ENCODE peak calls at places on chromosomes 13 and 19, in six cellular contexts. One of them, this sample, is unnamed.
A peak's percentile ranks its signal among the peaks of the same experiment; 100 is the strongest.

GRCh38 chr19:23263396-23263795 is 13.2 kb upstream of the ZNF724 start:
- DNase-seq in ovary: no peak
- DNase-seq in AG04450: no peak
- DNase-seq in astrocyte of the cerebellum: no peak
- DNase-seq in astrocyte of the spinal cord: no peak
- DNase-seq in Caco-2: no peak
- DNase-seq in this sample: no peak

GRCh38 chr13:48078251-48078656 is 16.6 kb downstream of the MED4 start:
- DNase-seq in ovary: no peak
- DNase-seq in AG04450: no peak
- DNase-seq in astrocyte of the cerebellum: no peak
- DNase-seq in astrocyte of the spinal cord: no peak
- DNase-seq in Caco-2: peak; percentile 33
- DNase-seq in this sample: no peak

GRCh38 chr13:44365008-44365407 is 8.6 kb upstream of the SERP2 start:
- DNase-seq in ovary: no peak
- DNase-seq in AG04450: peak; percentile 10
- DNase-seq in astrocyte of the cerebellum: peak; percentile 29
- DNase-seq in astrocyte of the spinal cord: peak; percentile 47
- DNase-seq in Caco-2: no peak
- DNase-seq in this sample: no peak

GRCh38 chr13:36325912-36326311 is 20.3 kb downstream of the SPART start:
- DNase-seq in ovary: no peak
- DNase-seq in AG04450: no peak
- DNase-seq in astrocyte of the cerebellum: no peak
- DNase-seq in astrocyte of the spinal cord: no peak
- DNase-seq in Caco-2: no peak
- DNase-seq in this sample: no peak

GRCh38 chr13:109784590-109785140 is 1.7 kb downstream of the IRS2 start:
- DNase-seq in ovary: peak; percentile 88
- DNase-seq in AG04450: no peak
- DNase-seq in astrocyte of the cerebellum: no peak
- DNase-seq in astrocyte of the spinal cord: peak; percentile 76
- DNase-seq in Caco-2: peak; percentile 90
- DNase-seq in this sample: peak; percentile 57

GRCh38 chr19:43735957-43736356 is 18.8 kb downstream of the SMG9 start:
- DNase-seq in ovary: no peak
- DNase-seq in AG04450: no peak
- DNase-seq in astrocyte of the cerebellum: no peak
- DNase-seq in astrocyte of the spinal cord: peak; percentile 45
- DNase-seq in Caco-2: no peak
- DNase-seq in this sample: no peak

GRCh38 chr19:4657262-4657661 is 12.9 kb downstream of the MYDGF start:
- DNase-seq in ovary: no peak
- DNase-seq in AG04450: no peak
- DNase-seq in astrocyte of the cerebellum: no peak
- DNase-seq in astrocyte of the spinal cord: no peak
- DNase-seq in Caco-2: no peak
- DNase-seq in this sample: no peak

GRCh38 chr13:46572758-46573384 is 19.9 kb downstream of the LRCH1 start:
- DNase-seq in ovary: no peak
- DNase-seq in AG04450: no peak
- DNase-seq in astrocyte of the cerebellum: no peak
- DNase-seq in astrocyte of the spinal cord: no peak
- DNase-seq in Caco-2: no peak
- DNase-seq in this sample: no peak

GRCh38 chr13:90792335-90792734 is 555.2 kb upstream of the MIR17HG start:
- DNase-seq in ovary: no peak
- DNase-seq in AG04450: no peak
- DNase-seq in astrocyte of the cerebellum: no peak
- DNase-seq in astrocyte of the spinal cord: no peak
- DNase-seq in Caco-2: no peak
- DNase-seq in this sample: no peak

GRCh38 chr13:109789262-109789661 is 2.9 kb upstream of the IRS2 start:
- DNase-seq in ovary: no peak
- DNase-seq in AG04450: no peak
- DNase-seq in astrocyte of the cerebellum: no peak
- DNase-seq in astrocyte of the spinal cord: no peak
- DNase-seq in Caco-2: no peak
- DNase-seq in this sample: no peak

GRCh38 chr19:633068-633785 is at the start of gene POLRMT:
- DNase-seq in ovary: peak; percentile 99
- DNase-seq in AG04450: peak; percentile 96
- DNase-seq in astrocyte of the cerebellum: peak; percentile 97
- DNase-seq in astrocyte of the spinal cord: peak; percentile 99
- DNase-seq in Caco-2: peak; percentile 97
- DNase-seq in this sample: peak; percentile 99
- TF ChIP-seq CTCF in ovary: no peak
- TF ChIP-seq CTCF in AG04450: no peak
- TF ChIP-seq CTCF in astrocyte of the cerebellum: no peak
- TF ChIP-seq CTCF in astrocyte of the spinal cord: no peak
- TF ChIP-seq CTCF in Caco-2: no peak
- TF ChIP-seq CTCF in this sample: no peak

GRCh38 chr19:33982706-33983105 is 186.0 kb downstream of the KCTD15 start:
- DNase-seq in ovary: no peak
- DNase-seq in AG04450: no peak
- DNase-seq in astrocyte of the cerebellum: no peak
- DNase-seq in astrocyte of the spinal cord: no peak
- DNase-seq in Caco-2: no peak
- DNase-seq in this sample: no peak
- TF ChIP-seq CTCF in ovary: no peak
- TF ChIP-seq CTCF in AG04450: no peak
- TF ChIP-seq CTCF in astrocyte of the cerebellum: no peak
- TF ChIP-seq CTCF in astrocyte of the spinal cord: no peak
- TF ChIP-seq CTCF in Caco-2: no peak
- TF ChIP-seq CTCF in this sample: no peak

DNA sequence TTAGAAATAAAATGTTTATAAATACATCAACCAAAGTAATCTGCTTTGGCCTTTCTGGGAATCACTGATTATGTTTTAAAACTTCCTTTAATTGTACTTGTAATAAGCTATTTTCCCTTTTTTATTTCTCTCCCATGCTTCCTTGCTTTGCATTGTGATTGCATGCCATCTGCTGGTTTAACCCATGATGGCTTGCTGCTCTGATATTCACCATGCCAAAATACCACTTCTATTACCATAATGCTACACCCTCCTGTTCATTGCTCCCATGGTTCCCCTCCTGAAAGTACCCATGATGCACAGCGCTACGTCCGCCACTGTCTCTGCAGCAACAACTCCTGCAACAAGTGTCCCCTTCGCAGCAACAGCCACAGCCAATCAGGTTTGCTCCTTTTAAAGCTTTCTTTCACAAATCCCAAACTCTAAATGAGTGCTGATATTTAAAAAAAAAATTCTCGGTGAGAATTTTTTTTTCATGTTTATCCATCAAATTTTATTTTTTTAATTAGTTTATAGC is 67.7 kb upstream of the RAP2A start:
- DNase-seq in ovary: no peak
- DNase-seq in AG04450: no peak
- DNase-seq in astrocyte of the cerebellum: no peak
- DNase-seq in astrocyte of the spinal cord: no peak
- DNase-seq in Caco-2: no peak
- DNase-seq in this sample: no peak
- TF ChIP-seq CTCF in ovary: no peak
- TF ChIP-seq CTCF in AG04450: peak; percentile 28
- TF ChIP-seq CTCF in astrocyte of the cerebellum: peak; percentile 21
- TF ChIP-seq CTCF in astrocyte of the spinal cord: no peak
- TF ChIP-seq CTCF in Caco-2: no peak
- TF ChIP-seq CTCF in this sample: no peak

GRCh38 chr13:28318418-28318995 is 176.4 kb downstream of the FLT1 start:
- DNase-seq in ovary: no peak
- DNase-seq in AG04450: no peak
- DNase-seq in astrocyte of the cerebellum: no peak
- DNase-seq in astrocyte of the spinal cord: no peak
- DNase-seq in Caco-2: no peak
- DNase-seq in this sample: no peak

GRCh38 chr13:28316841-28317240 is 178.1 kb downstream of the FLT1 start:
- DNase-seq in ovary: no peak
- DNase-seq in AG04450: no peak
- DNase-seq in astrocyte of the cerebellum: no peak
- DNase-seq in astrocyte of the spinal cord: no peak
- DNase-seq in Caco-2: no peak
- DNase-seq in this sample: no peak

GRCh38 chr13:28316129-28316528 is 177.8 kb downstream of the PAN3 start:
- DNase-seq in ovary: no peak
- DNase-seq in AG04450: no peak
- DNase-seq in astrocyte of the cerebellum: no peak
- DNase-seq in astrocyte of the spinal cord: no peak
- DNase-seq in Caco-2: no peak
- DNase-seq in this sample: no peak

GRCh38 chr13:28314879-28315278 is 176.5 kb downstream of the PAN3 start:
- DNase-seq in ovary: no peak
- DNase-seq in AG04450: no peak
- DNase-seq in astrocyte of the cerebellum: no peak
- DNase-seq in astrocyte of the spinal cord: no peak
- DNase-seq in Caco-2: no peak
- DNase-seq in this sample: no peak

GRCh38 chr13:28313579-28313978 is 175.2 kb downstream of the PAN3 start:
- DNase-seq in ovary: no peak
- DNase-seq in AG04450: no peak
- DNase-seq in astrocyte of the cerebellum: no peak
- DNase-seq in astrocyte of the spinal cord: no peak
- DNase-seq in Caco-2: peak; percentile 15
- DNase-seq in this sample: peak; percentile 34
- TF ChIP-seq CTCF in ovary: no peak
- TF ChIP-seq CTCF in AG04450: peak; percentile 37
- TF ChIP-seq CTCF in astrocyte of the cerebellum: peak; percentile 7
- TF ChIP-seq CTCF in astrocyte of the spinal cord: peak; percentile 37
- TF ChIP-seq CTCF in Caco-2: no peak
- TF ChIP-seq CTCF in this sample: peak; percentile 26

DNA sequence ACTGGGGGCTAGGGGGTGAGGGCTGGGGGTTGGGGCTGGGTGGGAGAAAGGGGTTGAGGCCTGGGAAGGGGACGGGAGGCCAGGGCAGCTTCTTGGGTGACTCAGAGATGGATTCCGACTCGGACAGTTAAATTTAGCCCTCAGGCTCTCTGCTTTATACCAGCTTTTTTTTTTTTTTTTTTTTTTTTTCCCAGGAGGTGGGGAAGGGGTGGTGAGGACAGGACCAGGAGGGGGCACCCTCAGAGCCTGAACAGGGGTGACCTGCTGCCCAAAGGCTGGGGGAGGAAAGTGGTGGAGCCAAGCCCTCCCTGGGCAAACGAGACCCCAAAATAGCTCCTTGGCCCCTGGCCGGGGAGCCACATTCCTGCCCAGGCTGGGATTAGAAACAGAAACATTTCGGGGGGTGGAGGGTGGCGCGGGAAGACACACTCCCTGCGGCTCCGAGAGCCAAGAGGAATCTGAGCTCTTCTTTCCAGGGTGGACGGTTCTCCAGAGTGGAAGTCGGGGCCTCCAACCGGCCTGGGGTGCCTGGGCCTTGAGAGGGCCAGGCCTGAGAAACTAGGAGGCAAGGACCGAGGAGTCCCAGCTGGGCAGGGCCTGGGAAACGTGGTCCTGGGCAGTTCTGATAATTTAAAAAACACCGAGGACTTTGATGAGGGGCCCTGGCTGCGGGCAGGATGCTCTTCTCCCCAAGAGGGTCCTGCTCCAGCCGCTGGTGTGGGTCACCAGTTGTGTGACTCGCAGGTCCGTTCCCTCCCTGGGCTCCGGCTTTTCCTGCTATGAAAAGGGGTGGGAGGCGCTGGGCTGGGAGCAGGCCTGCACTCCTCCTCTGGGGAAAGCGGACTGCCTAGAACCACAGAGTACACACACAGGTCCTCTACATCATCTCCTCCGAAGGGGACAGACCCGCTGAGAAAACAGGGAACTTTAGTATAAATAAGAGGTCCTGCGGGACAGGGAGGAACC is 813 bp upstream of the DMPK start:
- DNase-seq in ovary: peak; percentile 82
- DNase-seq in AG04450: no peak
- DNase-seq in astrocyte of the cerebellum: no peak
- DNase-seq in astrocyte of the spinal cord: peak; percentile 46
- DNase-seq in Caco-2: no peak
- DNase-seq in this sample: peak; percentile 80
- TF ChIP-seq CTCF in ovary: no peak
- TF ChIP-seq CTCF in AG04450: peak; percentile 11
- TF ChIP-seq CTCF in astrocyte of the cerebellum: no peak
- TF ChIP-seq CTCF in astrocyte of the spinal cord: no peak
- TF ChIP-seq CTCF in Caco-2: no peak
- TF ChIP-seq CTCF in this sample: no peak

GRCh38 chr19:46924874-46925547 is 64.2 kb downstream of the ARHGAP35 start:
- DNase-seq in ovary: no peak
- DNase-seq in AG04450: no peak
- DNase-seq in astrocyte of the cerebellum: no peak
- DNase-seq in astrocyte of the spinal cord: no peak
- DNase-seq in Caco-2: peak; percentile 20
- DNase-seq in this sample: peak; percentile 54
- TF ChIP-seq CTCF in ovary: no peak
- TF ChIP-seq CTCF in AG04450: no peak
- TF ChIP-seq CTCF in astrocyte of the cerebellum: no peak
- TF ChIP-seq CTCF in astrocyte of the spinal cord: no peak
- TF ChIP-seq CTCF in Caco-2: no peak
- TF ChIP-seq CTCF in this sample: no peak

DNA sequence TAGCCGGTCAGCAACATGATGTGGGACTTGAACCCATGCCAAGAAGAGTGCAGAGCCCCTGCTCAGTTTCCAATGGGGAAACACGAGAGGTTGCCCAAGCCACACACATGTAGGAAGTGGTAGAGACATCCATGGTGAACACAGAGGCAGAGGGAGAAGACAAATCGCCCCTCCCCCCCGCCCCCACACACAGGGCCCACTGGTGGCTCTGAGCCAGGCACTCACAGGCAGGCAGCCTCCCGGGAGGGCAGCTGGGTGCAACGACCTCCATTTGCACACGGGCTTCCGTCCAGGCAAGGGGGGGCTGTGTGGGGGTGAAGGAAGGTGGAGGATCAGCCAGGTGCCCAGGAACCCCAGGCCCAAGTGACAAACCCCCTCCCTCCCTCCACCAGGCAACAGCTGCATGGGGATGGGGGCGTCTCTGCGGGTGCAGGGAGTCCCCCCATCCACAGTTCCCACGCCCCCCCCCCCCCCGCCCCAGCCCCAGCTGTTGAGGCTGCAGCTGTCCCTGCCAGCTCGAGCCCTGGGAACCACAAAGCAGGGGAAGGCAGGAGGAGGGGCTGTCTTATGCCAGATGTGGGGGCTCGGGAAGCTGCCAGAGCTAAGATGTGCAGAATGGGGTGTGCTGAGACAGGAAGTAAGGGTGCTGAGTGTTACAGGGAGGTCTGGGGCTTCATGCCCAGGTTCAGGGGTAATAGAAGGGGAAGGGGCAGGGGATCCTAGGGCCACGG is 3.4 kb downstream of the NOTCH3 start:
- DNase-seq in ovary: no peak
- DNase-seq in AG04450: no peak
- DNase-seq in astrocyte of the cerebellum: no peak
- DNase-seq in astrocyte of the spinal cord: no peak
- DNase-seq in Caco-2: no peak
- DNase-seq in this sample: no peak
- TF ChIP-seq CTCF in ovary: no peak
- TF ChIP-seq CTCF in AG04450: no peak
- TF ChIP-seq CTCF in astrocyte of the cerebellum: no peak
- TF ChIP-seq CTCF in astrocyte of the spinal cord: no peak
- TF ChIP-seq CTCF in Caco-2: no peak
- TF ChIP-seq CTCF in this sample: no peak

GRCh38 chr13:94610475-94610874 is 8.8 kb downstream of the GPR180 start:
- DNase-seq in ovary: no peak
- DNase-seq in AG04450: no peak
- DNase-seq in astrocyte of the cerebellum: no peak
- DNase-seq in astrocyte of the spinal cord: no peak
- DNase-seq in Caco-2: no peak
- DNase-seq in this sample: no peak
- TF ChIP-seq CTCF in ovary: no peak
- TF ChIP-seq CTCF in AG04450: no peak
- TF ChIP-seq CTCF in astrocyte of the cerebellum: no peak
- TF ChIP-seq CTCF in astrocyte of the spinal cord: no peak
- TF ChIP-seq CTCF in Caco-2: no peak
- TF ChIP-seq CTCF in this sample: no peak